ENCODE peak calls at places on chromosomes 5 and 9, in ten cellular contexts. P is BE2C, Y is psoas muscle, V is cardiac muscle cell, F is ascending aorta, M is NT2/D1, C is IMR-90, U is spleen, Z is neuronal stem cell, K is fibroblast of lung. X is an unnamed sample.

GRCh38 chr9:125959980-125960619 is 212.9 kb downstream of the PBX3 start:
- DNase-seq in P (no peak), Y (no peak), V (no peak), F (no peak), M (no peak), C (no peak), U (no peak), Z (no peak), K (peak; percentile 52), X (no peak)

GRCh38 chr9:18881740-18882139 is 151.3 kb downstream of the SAXO1 start:
- DNase-seq in P (no peak), Y (no peak), V (no peak), F (no peak), M (no peak), C (no peak), U (no peak), Z (no peak), K (no peak), X (no peak)

GRCh38 chr5:135443329-135443960 is 3.7 kb downstream of the DCANP1 start:
- DNase-seq in P (no peak), Y (no peak), V (no peak), F (peak; percentile 35), M (no peak), C (no peak), U (no peak), Z (no peak), K (no peak), X (no peak)

GRCh38 chr5:166509085-166509484 is 1782.4 kb upstream of the WWC1 start:
- DNase-seq in P (no peak), Y (no peak), V (peak; percentile 85), F (no peak), M (peak; percentile 16), C (no peak), U (no peak), Z (peak; percentile 50), K (peak; percentile 5), X (no peak)

GRCh38 chr5:83471405-83472212 is at the start of gene VCAN:
- DNase-seq in P (peak; percentile 51), Y (peak; percentile 82), V (peak; percentile 93), F (peak; percentile 93), M (no peak), C (peak; percentile 82), U (peak; percentile 69), Z (peak; percentile 67), K (peak; percentile 97), X (no peak)

GRCh38 chr5:53191766-53192165 is 82.2 kb upstream of the MOCS2 start:
- DNase-seq in P (no peak), Y (no peak), V (no peak), F (no peak), M (no peak), C (peak; percentile 20), U (no peak), Z (no peak), K (peak; percentile 5), X (no peak)

GRCh38 chr5:178765753-178766300 is 35.4 kb upstream of the ZNF354A start:
- DNase-seq in P (no peak), Y (no peak), V (no peak), F (no peak), M (no peak), C (no peak), U (no peak), Z (no peak), K (no peak), X (no peak)

GRCh38 chr9:116383956-116384355 is 230.4 kb downstream of the PAPPA start:
- DNase-seq in P (no peak), Y (no peak), V (no peak), F (no peak), M (no peak), C (peak; percentile 73), U (no peak), Z (no peak), K (no peak), X (no peak)

GRCh38 chr5:28954074-28954473 is 1915.7 kb upstream of the CDH9 start:
- DNase-seq in P (no peak), Y (no peak), V (no peak), F (no peak), M (no peak), C (no peak), U (no peak), Z (no peak), K (peak; percentile 1), X (no peak)

GRCh38 chr5:150616506-150616905 is 24.0 kb upstream of the SYNPO start:
- DNase-seq in P (peak; percentile 60), Y (peak; percentile 21), V (no peak), F (no peak), M (no peak), C (no peak), U (no peak), Z (no peak), K (no peak), X (no peak)

GRCh38 chr9:121876212-121876611 is 216.9 kb downstream of the TTLL11 start:
- DNase-seq in P (no peak), Y (no peak), V (no peak), F (no peak), M (no peak), C (no peak), U (no peak), Z (no peak), K (no peak), X (no peak)

GRCh38 chr9:89433826-89434225 is 64.1 kb downstream of the SEMA4D start:
- DNase-seq in P (no peak), Y (no peak), V (no peak), F (no peak), M (no peak), C (peak; percentile 76), U (no peak), Z (no peak), K (peak; percentile 78), X (no peak)

GRCh38 chr5:39219433-39219832 is at the start of gene FYB1:
- DNase-seq in P (no peak), Y (no peak), V (no peak), F (no peak), M (no peak), C (no peak), U (peak; percentile 85), Z (no peak), K (no peak), X (no peak)

GRCh38 chr5:80781356-80781755 is 126.6 kb upstream of the DHFR start:
- DNase-seq in P (no peak), Y (no peak), V (no peak), F (no peak), M (no peak), C (peak; percentile 61), U (no peak), Z (no peak), K (peak; percentile 79), X (no peak)

GRCh38 chr5:120207139-120207538 is 257.0 kb upstream of the PRR16 start:
- DNase-seq in P (no peak), Y (no peak), V (no peak), F (no peak), M (no peak), C (peak; percentile 25), U (no peak), Z (no peak), K (no peak), X (no peak)

GRCh38 chr9:129235931-129236331 is 57.9 kb upstream of the IER5L start:
- DNase-seq in P (peak; percentile 5), Y (peak; percentile 32), V (no peak), F (no peak), M (no peak), C (no peak), U (peak; percentile 84), Z (no peak), K (no peak), X (peak; percentile 59)

GRCh38 chr9:21969011-21969935 is 24.9 kb downstream of the CDKN2A start:
- DNase-seq in P (no peak), Y (no peak), V (peak; percentile 33), F (no peak), M (no peak), C (no peak), U (no peak), Z (peak; percentile 31), K (no peak), X (no peak)
- H3K4me3 ChIP-seq in P (no peak overlapping the region), Y (no peak overlapping the region), V (no peak overlapping the region), F (no peak overlapping the region), M (no peak overlapping the region), C (no peak overlapping the region), U (no peak overlapping the region), Z (no peak overlapping the region), K (no peak overlapping the region), X (no peak overlapping the region)

GRCh38 chr5:132219289-132219970 is 8.2 kb downstream of the P4HA2 start:
- DNase-seq in P (no peak), Y (no peak), V (no peak), F (no peak), M (no peak), C (no peak), U (peak; percentile 29), Z (no peak), K (no peak), X (no peak)
- H3K4me1 ChIP-seq in P (peaks cover 3% of the 10 kb centered on the region), Y (peaks cover 46% of the 10 kb centered on the region), V (no peaks in the 10 kb centered on the region), F (peaks cover 58% of the 10 kb centered on the region), M (no peaks in the 10 kb centered on the region), C (peaks cover 30% of the 10 kb centered on the region), U (peaks cover 19% of the 10 kb centered on the region), Z (no peaks in the 10 kb centered on the region), K (peaks cover 22% of the 10 kb centered on the region), X (no peaks in the 10 kb centered on the region)

GRCh38 chr5:175629231-175629630 is 28.6 kb upstream of the HRH2 start:
- DNase-seq in P (no peak), Y (no peak), V (no peak), F (no peak), M (no peak), C (no peak), U (no peak), Z (no peak), K (no peak), X (no peak)
- H3K36me3 ChIP-seq in P (no peaks in the 10 kb centered on the region), Y (no peaks in the 10 kb centered on the region), V (no peaks in the 10 kb centered on the region), F (no peaks in the 10 kb centered on the region), M (no peaks in the 10 kb centered on the region), C (no peaks in the 10 kb centered on the region), U (no peaks in the 10 kb centered on the region), Z (no peaks in the 10 kb centered on the region), K (no peaks in the 10 kb centered on the region), X (no peaks in the 10 kb centered on the region)

GRCh38 chr9:123536455-123536868 is 180.5 kb downstream of the CRB2 start:
- DNase-seq in P (no peak), Y (no peak), V (no peak), F (no peak), M (no peak), C (no peak), U (no peak), Z (no peak), K (no peak), X (no peak)
- H3K4me3 ChIP-seq in P (no peak overlapping the region), Y (no peak overlapping the region), V (no peak overlapping the region), F (no peak overlapping the region), M (no peak overlapping the region), C (no peak overlapping the region), U (no peak overlapping the region), Z (no peak overlapping the region), K (no peak overlapping the region), X (no peak overlapping the region)

GRCh38 chr9:90802534-90802933 is 915 bp downstream of the SYK start:
- DNase-seq in P (no peak), Y (no peak), V (no peak), F (no peak), M (no peak), C (no peak), U (no peak), Z (no peak), K (no peak), X (no peak)
- H3K4me1 ChIP-seq in P (no peaks in the 10 kb centered on the region), Y (peaks cover 10% of the 10 kb centered on the region), V (no peaks in the 10 kb centered on the region), F (peaks cover 4% of the 10 kb centered on the region), M (no peaks in the 10 kb centered on the region), C (no peaks in the 10 kb centered on the region), U (peaks cover 94% of the 10 kb centered on the region), Z (no peaks in the 10 kb centered on the region), K (no peaks in the 10 kb centered on the region), X (peaks cover 5% of the 10 kb centered on the region)

GRCh38 chr9:37876376-37876775 is 27.6 kb downstream of the SLC25A51 start:
- DNase-seq in P (no peak), Y (no peak), V (no peak), F (no peak), M (no peak), C (peak; percentile 59), U (no peak), Z (no peak), K (peak; percentile 79), X (no peak)
- H3K36me3 ChIP-seq in P (peaks cover 2% of the 10 kb centered on the region), Y (peaks cover 32% of the 10 kb centered on the region), V (no peaks in the 10 kb centered on the region), F (peaks cover 5% of the 10 kb centered on the region), M (peaks cover 17% of the 10 kb centered on the region), C (peaks cover 11% of the 10 kb centered on the region), U (peaks cover 3% of the 10 kb centered on the region), Z (peaks cover 10% of the 10 kb centered on the region), K (no peaks in the 10 kb centered on the region), X (peaks cover 14% of the 10 kb centered on the region)